ENCODE peak calls at places on chromosomes 5 and 9, in five cellular contexts. A is AG04450, P is astrocyte of the spinal cord, F is stomach, T is mucosa of descending colon. C is an unnamed sample.

GRCh38 chr9:126240835-126241234 is 85.8 kb upstream of the MVB12B start:
- DNase-seq in T (no peak), A (no peak), P (no peak), F (no peak), C (no peak)

GRCh38 chr9:126702501-126703329 is 89.0 kb downstream of the LMX1B start:
- DNase-seq in P (no peak), T (no peak), A (no peak), F (no peak), C (peak)

GRCh38 chr9:120382453-120382852 is 197.5 kb downstream of the CDK5RAP2 start:
- DNase-seq in T (no peak), F (no peak), A (no peak), P (no peak), C (no peak)

GRCh38 chr9:136482046-136482792 is 621 bp downstream of the SEC16A start:
- DNase-seq in P (peak), T (peak), A (no peak), F (no peak), C (no peak)

GRCh38 chr5:111960466-111961215 is 203.6 kb upstream of the NREP start:
- DNase-seq in T (no peak), A (no peak), F (no peak), P (peak), C (no peak)

GRCh38 chr5:61744690-61745619 is 412.9 kb downstream of the ZSWIM6 start:
- DNase-seq in P (no peak), F (peak), T (peak), A (no peak), C (no peak)

GRCh38 chr9:20683351-20684034 is 566 bp upstream of the FOCAD start:
- DNase-seq in A (no peak), P (peak), T (peak), F (peak), C (no peak)

GRCh38 chr5:171445910-171446516 is 26.6 kb downstream of the FGF18 start:
- DNase-seq in A (peak), P (peak), F (no peak), T (no peak), C (no peak)

GRCh38 chr5:476102-476813 is 33.3 kb downstream of the EXOC3 start:
- DNase-seq in T (no peak), A (no peak), F (no peak), P (no peak), C (no peak)

GRCh38 chr5:42583322-42583721 is 160.1 kb downstream of the GHR start:
- DNase-seq in F (peak), A (no peak), T (peak), P (peak), C (no peak)

GRCh38 chr9:104586496-104587180 is 12.6 kb downstream of the OR13C5 start:
- DNase-seq in F (no peak), T (no peak), P (no peak), A (no peak), C (no peak)

GRCh38 chr5:43941806-43942205 is 338.8 kb downstream of the NNT start:
- DNase-seq in T (no peak), P (no peak), F (no peak), A (no peak), C (no peak)

GRCh38 chr9:69671904-69672827 is at the start of gene APBA1:
- DNase-seq in T (peak), F (peak), P (peak), A (no peak), C (peak)

GRCh38 chr9:6922680-6923079 is 164.9 kb downstream of the KDM4C start:
- DNase-seq in T (no peak), P (no peak), A (no peak), F (no peak), C (no peak)

GRCh38 chr5:174426851-174427250 is 297.5 kb upstream of the MSX2 start:
- DNase-seq in T (no peak), F (no peak), A (no peak), P (no peak), C (no peak)

GRCh38 chr9:87406545-87407166 is 91.0 kb upstream of the DAPK1 start:
- DNase-seq in T (no peak), P (no peak), F (no peak), A (no peak), C (no peak)

GRCh38 chr9:76459691-76460635 is 981 bp downstream of the GCNT1 start:
- DNase-seq in P (peak), T (peak), A (no peak), F (peak), C (no peak)

GRCh38 chr9:20740304-20740703 is 56.2 kb downstream of the FOCAD start:
- DNase-seq in P (no peak), A (no peak), T (no peak), F (no peak), C (no peak)

GRCh38 chr5:164013077-164013670 is 507.8 kb downstream of the MAT2B start:
- DNase-seq in A (peak), F (peak), P (peak), T (peak), C (no peak)

GRCh38 chr5:133904641-133905040 is 63.8 kb downstream of the C5orf15 start:
- DNase-seq in F (no peak), T (no peak), P (no peak), A (no peak), C (no peak)

GRCh38 chr5:133905494-133905893 is 62.9 kb downstream of the C5orf15 start:
- DNase-seq in P (no peak), A (no peak), F (no peak), T (no peak), C (no peak)

GRCh38 chr5:133907075-133907474 is 61.4 kb downstream of the C5orf15 start:
- DNase-seq in P (no peak), F (peak), A (no peak), T (no peak), C (no peak)

GRCh38 chr5:133909584-133909983 is 58.8 kb downstream of the C5orf15 start:
- DNase-seq in F (no peak), P (no peak), T (no peak), A (no peak), C (no peak)

DNA sequence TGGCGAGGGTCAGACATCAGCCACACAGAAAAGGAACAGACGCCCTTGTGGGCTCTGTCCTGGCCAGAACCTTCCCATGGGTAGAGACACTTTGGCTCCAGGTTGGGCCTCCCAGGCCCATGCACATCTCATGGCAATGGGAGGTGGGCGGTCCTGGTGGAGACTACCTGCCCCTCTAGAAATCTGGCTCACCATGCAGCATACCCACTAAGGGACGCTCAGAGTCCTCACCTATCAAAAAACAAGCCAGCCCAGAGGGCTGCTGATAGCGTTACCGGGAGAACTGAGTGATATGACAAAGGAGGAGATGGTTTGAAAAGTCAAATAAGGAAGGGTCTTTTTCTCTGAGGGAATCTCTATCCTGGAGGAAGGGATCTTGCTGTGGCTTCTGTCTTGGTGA is 62.1 kb downstream of the C5orf15 start:
- DNase-seq in A (no peak), T (no peak), P (no peak), F (no peak), C (no peak)
- TF ChIP-seq CTCF in A (no peak), T (no peak), P (no peak), F (no peak), C (no peak)

GRCh38 chr9:130732131-130732530 is 38.6 kb downstream of the EXOSC2 start:
- DNase-seq in F (no peak), A (no peak), T (no peak), P (no peak), C (no peak)
- TF ChIP-seq CTCF in F (no peak), A (peak), T (no peak), P (peak), C (no peak)

GRCh38 chr9:3473402-3473801 is 52.4 kb downstream of the RFX3 start:
- DNase-seq in F (no peak), P (no peak), T (no peak), A (no peak), C (no peak)
- TF ChIP-seq CTCF in F (no peak), P (no peak), T (no peak), A (no peak), C (no peak)

DNA sequence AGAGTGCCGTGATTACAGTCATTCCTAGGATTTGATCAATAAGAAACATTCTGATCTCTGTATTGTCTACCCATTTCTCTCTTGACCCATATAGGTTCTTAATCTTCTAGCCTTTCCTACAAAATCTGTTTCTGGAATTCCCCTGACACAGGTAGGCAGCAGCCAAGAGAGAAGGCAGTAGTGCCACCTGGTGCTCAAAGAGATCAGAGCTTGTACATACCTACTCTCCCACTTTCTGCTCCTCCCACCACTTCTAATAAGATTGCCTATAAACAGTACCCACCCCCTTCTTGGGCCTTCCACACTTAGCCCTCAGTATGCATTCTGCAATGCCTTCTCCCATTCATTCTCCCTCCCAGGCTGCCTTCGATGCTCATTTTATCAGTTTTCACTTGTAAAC is 117.4 kb upstream of the RORB start:
- DNase-seq in T (peak), F (peak), P (peak), A (no peak), C (no peak)
- TF ChIP-seq CTCF in T (no peak), F (peak), P (peak), A (no peak), C (no peak)

GRCh38 chr5:170225326-170226137 is 7.3 kb upstream of the C5orf58 start:
- DNase-seq in F (peak), P (peak), T (peak), A (no peak), C (peak)
- TF ChIP-seq CTCF in F (no peak), P (peak), T (peak), A (peak), C (peak)

C was measured in osteocyte.